ENCODE peak calls at places on chromosomes 7 and 10, in four cellular contexts. One of them, this sample, is unnamed.

GRCh38 chr7:143507094-143507518 is 29.4 kb downstream of the TAS2R41 start:
- DNase-seq in HT-29: no peak
- DNase-seq in T follicular helper cell: no peak
- DNase-seq in G401: no peak
- DNase-seq in this sample: no peak

GRCh38 chr7:146656988-146657387 is 540.4 kb downstream of the CNTNAP2 start:
- DNase-seq in HT-29: no peak
- DNase-seq in T follicular helper cell: no peak
- DNase-seq in G401: no peak
- DNase-seq in this sample: no peak

GRCh38 chr7:94380264-94380663 is 14.4 kb upstream of the COL1A2 start:
- DNase-seq in HT-29: no peak
- DNase-seq in T follicular helper cell: no peak
- DNase-seq in G401: no peak
- DNase-seq in this sample: no peak

GRCh38 chr10:72502581-72502980 is 123.3 kb downstream of the MICU1 start:
- DNase-seq in HT-29: no peak
- DNase-seq in T follicular helper cell: no peak
- DNase-seq in G401: no peak
- DNase-seq in this sample: no peak

GRCh38 chr10:75137533-75138438 is 26.3 kb downstream of the SAMD8 start:
- DNase-seq in HT-29: no peak
- DNase-seq in T follicular helper cell: no peak
- DNase-seq in G401: no peak
- DNase-seq in this sample: no peak

GRCh38 chr7:114392686-114393085 is 21.9 kb upstream of the FOXP2 start:
- DNase-seq in HT-29: no peak
- DNase-seq in T follicular helper cell: no peak
- DNase-seq in G401: no peak
- DNase-seq in this sample: no peak

GRCh38 chr7:8204674-8205377 is 57.1 kb downstream of the ICA1 start:
- DNase-seq in HT-29: no peak
- DNase-seq in T follicular helper cell: no peak
- DNase-seq in G401: no peak
- DNase-seq in this sample: peak; percentile 22

GRCh38 chr10:89118091-89118490 is 89.0 kb downstream of the CH25H start:
- DNase-seq in HT-29: no peak
- DNase-seq in T follicular helper cell: no peak
- DNase-seq in G401: no peak
- DNase-seq in this sample: no peak

GRCh38 chr10:6008497-6009142 is 31.3 kb upstream of the IL15RA start:
- DNase-seq in HT-29: no peak
- DNase-seq in T follicular helper cell: no peak
- DNase-seq in G401: no peak
- DNase-seq in this sample: no peak

GRCh38 chr7:158750702-158751101 is 46.1 kb upstream of the NCAPG2 start:
- DNase-seq in HT-29: no peak
- DNase-seq in T follicular helper cell: no peak
- DNase-seq in G401: no peak
- DNase-seq in this sample: no peak

GRCh38 chr10:43082756-43083155 is 5.9 kb downstream of the RET start:
- DNase-seq in HT-29: no peak
- DNase-seq in T follicular helper cell: no peak
- DNase-seq in G401: no peak
- DNase-seq in this sample: no peak

GRCh38 chr7:84509522-84509921 is 314.9 kb upstream of the SEMA3A start:
- DNase-seq in HT-29: no peak
- DNase-seq in T follicular helper cell: no peak
- DNase-seq in G401: no peak
- DNase-seq in this sample: no peak

GRCh38 chr7:102272075-102272916 is 14.4 kb upstream of the SH2B2 start:
- DNase-seq in HT-29: peak; percentile 91
- DNase-seq in T follicular helper cell: peak; percentile 63
- DNase-seq in G401: peak; percentile 89
- DNase-seq in this sample: peak; percentile 59

GRCh38 chr7:129252133-129252532 is 27.3 kb downstream of the AHCYL2 start:
- DNase-seq in HT-29: no peak
- DNase-seq in T follicular helper cell: no peak
- DNase-seq in G401: peak; percentile 43
- DNase-seq in this sample: no peak

GRCh38 chr7:135855836-135856235 is 107.2 kb upstream of the FAM180A start:
- DNase-seq in HT-29: no peak
- DNase-seq in T follicular helper cell: no peak
- DNase-seq in G401: no peak
- DNase-seq in this sample: no peak

GRCh38 chr10:75405201-75406143 is 3.9 kb upstream of the ZNF503 start:
- DNase-seq in HT-29: peak; percentile 60
- DNase-seq in T follicular helper cell: no peak
- DNase-seq in G401: no peak
- DNase-seq in this sample: no peak

GRCh38 chr10:58054881-58055280 is 212.8 kb downstream of the IPMK start:
- DNase-seq in HT-29: no peak
- DNase-seq in T follicular helper cell: no peak
- DNase-seq in G401: no peak
- DNase-seq in this sample: no peak

GRCh38 chr7:114356133-114356532 is 58.5 kb upstream of the FOXP2 start:
- DNase-seq in HT-29: no peak
- DNase-seq in T follicular helper cell: no peak
- DNase-seq in G401: no peak
- DNase-seq in this sample: no peak

GRCh38 chr7:128104109-128104742 is 73.0 kb upstream of the LRRC4 start:
- DNase-seq in HT-29: no peak
- DNase-seq in T follicular helper cell: no peak
- DNase-seq in G401: peak; percentile 37
- DNase-seq in this sample: no peak

GRCh38 chr10:91652364-91652763 is 19.5 kb upstream of the PPP1R3C start:
- DNase-seq in HT-29: no peak
- DNase-seq in T follicular helper cell: no peak
- DNase-seq in G401: no peak
- DNase-seq in this sample: no peak

GRCh38 chr10:7608001-7608400 is 58.8 kb downstream of the ITIH5 start:
- DNase-seq in HT-29: no peak
- DNase-seq in T follicular helper cell: no peak
- DNase-seq in G401: no peak
- DNase-seq in this sample: no peak

GRCh38 chr7:87934699-87935372 is 785 bp downstream of the ADAM22 start:
- DNase-seq in HT-29: no peak
- DNase-seq in T follicular helper cell: no peak
- DNase-seq in G401: peak; percentile 76
- DNase-seq in this sample: peak; percentile 42

GRCh38 chr10:28975891-28976471 is 298.7 kb downstream of the BAMBI start:
- DNase-seq in HT-29: no peak
- DNase-seq in T follicular helper cell: no peak
- DNase-seq in G401: no peak
- DNase-seq in this sample: peak; percentile 84

GRCh38 chr7:6395898-6396582 is 51.7 kb downstream of the DAGLB start:
- DNase-seq in HT-29: no peak
- DNase-seq in T follicular helper cell: no peak
- DNase-seq in G401: peak; percentile 87
- DNase-seq in this sample: peak; percentile 77

GRCh38 chr10:23871211-23871610 is 337.7 kb upstream of the KIAA1217 start:
- DNase-seq in HT-29: no peak
- DNase-seq in T follicular helper cell: no peak
- DNase-seq in G401: no peak
- DNase-seq in this sample: no peak

GRCh38 chr7:149205690-149206381 is 10.5 kb downstream of the ZNF282 start:
- DNase-seq in HT-29: peak; percentile 95
- DNase-seq in T follicular helper cell: no peak
- DNase-seq in G401: no peak
- DNase-seq in this sample: no peak

GRCh38 chr7:39697481-39697880 is 74.1 kb downstream of the RALA start:
- DNase-seq in HT-29: no peak
- DNase-seq in T follicular helper cell: no peak
- DNase-seq in G401: no peak
- DNase-seq in this sample: no peak

GRCh38 chr7:121302214-121302745 is 26.5 kb upstream of the WNT16 start:
- DNase-seq in HT-29: no peak
- DNase-seq in T follicular helper cell: no peak
- DNase-seq in G401: no peak
- DNase-seq in this sample: no peak

GRCh38 chr7:42972703-42973500 is 40.7 kb downstream of the MRPL32 start:
- DNase-seq in HT-29: peak; percentile 38
- DNase-seq in T follicular helper cell: no peak
- DNase-seq in G401: no peak
- DNase-seq in this sample: peak; percentile 31

This sample was measured in pons.